ENCODE peak calls at places on chromosomes 13 and 19, in nine cellular contexts. One of them, this sample, is unnamed.

GRCh38 chr13:43805071-43805468 is 18.3 kb upstream of the ENOX1 start:
- DNase-seq in testis: no peak
- DNase-seq in IMR-90: peak
- DNase-seq in AG04450: peak
- DNase-seq in PC-9: peak
- DNase-seq in SK-N-SH: peak
- DNase-seq in transverse colon: no peak
- DNase-seq in cardiac muscle cell: peak
- DNase-seq in heart right ventricle: no peak
- DNase-seq in this sample: peak

GRCh38 chr13:101049166-101049850 is 367.0 kb downstream of the NALCN start:
- DNase-seq in testis: no peak
- DNase-seq in IMR-90: no peak
- DNase-seq in AG04450: no peak
- DNase-seq in PC-9: no peak
- DNase-seq in SK-N-SH: no peak
- DNase-seq in transverse colon: no peak
- DNase-seq in cardiac muscle cell: no peak
- DNase-seq in heart right ventricle: no peak
- DNase-seq in this sample: peak

GRCh38 chr19:15398501-15399233 is 19.1 kb upstream of the AKAP8 start:
- DNase-seq in testis: no peak
- DNase-seq in IMR-90: no peak
- DNase-seq in AG04450: no peak
- DNase-seq in PC-9: no peak
- DNase-seq in SK-N-SH: peak
- DNase-seq in transverse colon: no peak
- DNase-seq in cardiac muscle cell: no peak
- DNase-seq in heart right ventricle: no peak
- DNase-seq in this sample: no peak

GRCh38 chr19:53586277-53586691 is 45.5 kb upstream of the DPRX start:
- DNase-seq in testis: no peak
- DNase-seq in IMR-90: no peak
- DNase-seq in AG04450: no peak
- DNase-seq in PC-9: no peak
- DNase-seq in SK-N-SH: no peak
- DNase-seq in transverse colon: no peak
- DNase-seq in cardiac muscle cell: no peak
- DNase-seq in heart right ventricle: no peak
- DNase-seq in this sample: no peak

GRCh38 chr19:35767288-35768081 is 7.9 kb upstream of the ARHGAP33 start:
- DNase-seq in testis: peak
- DNase-seq in IMR-90: no peak
- DNase-seq in AG04450: no peak
- DNase-seq in PC-9: no peak
- DNase-seq in SK-N-SH: peak
- DNase-seq in transverse colon: no peak
- DNase-seq in cardiac muscle cell: no peak
- DNase-seq in heart right ventricle: no peak
- DNase-seq in this sample: no peak

GRCh38 chr13:61954092-61954491 is 538.4 kb upstream of the PCDH20 start:
- DNase-seq in testis: no peak
- DNase-seq in IMR-90: peak
- DNase-seq in AG04450: no peak
- DNase-seq in PC-9: no peak
- DNase-seq in SK-N-SH: peak
- DNase-seq in transverse colon: no peak
- DNase-seq in cardiac muscle cell: peak
- DNase-seq in heart right ventricle: no peak
- DNase-seq in this sample: no peak

GRCh38 chr13:75959861-75960481 is 323.8 kb downstream of the LMO7 start:
- DNase-seq in testis: no peak
- DNase-seq in IMR-90: no peak
- DNase-seq in AG04450: no peak
- DNase-seq in PC-9: no peak
- DNase-seq in SK-N-SH: no peak
- DNase-seq in transverse colon: no peak
- DNase-seq in cardiac muscle cell: no peak
- DNase-seq in heart right ventricle: no peak
- DNase-seq in this sample: no peak

GRCh38 chr19:33404506-33404905 is 31.0 kb downstream of the CEBPG start:
- DNase-seq in testis: no peak
- DNase-seq in IMR-90: no peak
- DNase-seq in AG04450: no peak
- DNase-seq in PC-9: no peak
- DNase-seq in SK-N-SH: no peak
- DNase-seq in transverse colon: peak
- DNase-seq in cardiac muscle cell: no peak
- DNase-seq in heart right ventricle: no peak
- DNase-seq in this sample: no peak

GRCh38 chr13:37473035-37473434 is 125.5 kb downstream of the POSTN start:
- DNase-seq in testis: no peak
- DNase-seq in IMR-90: no peak
- DNase-seq in AG04450: no peak
- DNase-seq in PC-9: no peak
- DNase-seq in SK-N-SH: peak
- DNase-seq in transverse colon: no peak
- DNase-seq in cardiac muscle cell: no peak
- DNase-seq in heart right ventricle: no peak
- DNase-seq in this sample: no peak

GRCh38 chr13:44652223-44652622 is 76.1 kb upstream of the TSC22D1 start:
- DNase-seq in testis: no peak
- DNase-seq in IMR-90: no peak
- DNase-seq in AG04450: no peak
- DNase-seq in PC-9: no peak
- DNase-seq in SK-N-SH: no peak
- DNase-seq in transverse colon: no peak
- DNase-seq in cardiac muscle cell: no peak
- DNase-seq in heart right ventricle: no peak
- DNase-seq in this sample: no peak

GRCh38 chr19:43610493-43610892 is 1.4 kb upstream of the SRRM5 start:
- DNase-seq in testis: no peak
- DNase-seq in IMR-90: peak
- DNase-seq in AG04450: no peak
- DNase-seq in PC-9: no peak
- DNase-seq in SK-N-SH: no peak
- DNase-seq in transverse colon: no peak
- DNase-seq in cardiac muscle cell: no peak
- DNase-seq in heart right ventricle: no peak
- DNase-seq in this sample: no peak

GRCh38 chr13:39313721-39314120 is 275.5 kb downstream of the NHLRC3 start:
- DNase-seq in testis: no peak
- DNase-seq in IMR-90: no peak
- DNase-seq in AG04450: no peak
- DNase-seq in PC-9: no peak
- DNase-seq in SK-N-SH: no peak
- DNase-seq in transverse colon: no peak
- DNase-seq in cardiac muscle cell: no peak
- DNase-seq in heart right ventricle: no peak
- DNase-seq in this sample: peak

GRCh38 chr13:67128148-67128547 is 102.0 kb downstream of the PCDH9 start:
- DNase-seq in testis: no peak
- DNase-seq in IMR-90: no peak
- DNase-seq in AG04450: no peak
- DNase-seq in PC-9: no peak
- DNase-seq in SK-N-SH: no peak
- DNase-seq in transverse colon: no peak
- DNase-seq in cardiac muscle cell: no peak
- DNase-seq in heart right ventricle: no peak
- DNase-seq in this sample: no peak

GRCh38 chr19:35253316-35254286 is 4.8 kb downstream of the LSR start:
- DNase-seq in testis: no peak
- DNase-seq in IMR-90: no peak
- DNase-seq in AG04450: no peak
- DNase-seq in PC-9: no peak
- DNase-seq in SK-N-SH: no peak
- DNase-seq in transverse colon: no peak
- DNase-seq in cardiac muscle cell: no peak
- DNase-seq in heart right ventricle: no peak
- DNase-seq in this sample: no peak

GRCh38 chr13:21458816-21459701 is at the start of gene ZDHHC20:
- DNase-seq in testis: peak
- DNase-seq in IMR-90: peak
- DNase-seq in AG04450: peak
- DNase-seq in PC-9: peak
- DNase-seq in SK-N-SH: peak
- DNase-seq in transverse colon: peak
- DNase-seq in cardiac muscle cell: peak
- DNase-seq in heart right ventricle: peak
- DNase-seq in this sample: peak

GRCh38 chr13:39765801-39766463 is 110.5 kb downstream of the COG6 start:
- DNase-seq in testis: peak
- DNase-seq in IMR-90: no peak
- DNase-seq in AG04450: no peak
- DNase-seq in PC-9: peak
- DNase-seq in SK-N-SH: peak
- DNase-seq in transverse colon: peak
- DNase-seq in cardiac muscle cell: peak
- DNase-seq in heart right ventricle: peak
- DNase-seq in this sample: no peak

DNA sequence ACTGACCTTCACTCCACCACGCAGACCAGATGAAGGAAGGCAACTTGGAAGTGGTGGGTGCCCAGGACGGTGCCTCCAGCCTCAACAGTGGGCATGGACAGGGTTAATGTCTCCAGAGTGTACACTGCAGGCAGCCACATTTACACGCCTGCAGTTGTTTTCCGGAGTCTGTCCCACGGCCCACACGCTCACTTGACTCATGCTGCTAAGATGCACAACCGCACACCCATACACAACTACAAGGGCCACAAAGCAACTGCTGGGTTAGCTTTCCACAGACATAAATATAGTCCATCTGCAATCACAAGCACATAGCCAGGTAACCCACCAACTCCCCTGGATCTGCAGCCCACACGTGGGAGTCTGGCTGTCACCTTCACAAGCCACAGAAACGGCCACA is 12.6 kb upstream of the AXL start:
- DNase-seq in testis: no peak
- DNase-seq in IMR-90: no peak
- DNase-seq in AG04450: no peak
- DNase-seq in PC-9: no peak
- DNase-seq in SK-N-SH: no peak
- DNase-seq in transverse colon: no peak
- DNase-seq in cardiac muscle cell: no peak
- DNase-seq in heart right ventricle: no peak
- DNase-seq in this sample: no peak
- H3K27ac ChIP-seq in testis: no peak
- H3K27ac ChIP-seq in IMR-90: no peak
- H3K27ac ChIP-seq in AG04450: no peak
- H3K27ac ChIP-seq in PC-9: no peak
- H3K27ac ChIP-seq in SK-N-SH: no peak
- H3K27ac ChIP-seq in transverse colon: no peak
- H3K27ac ChIP-seq in cardiac muscle cell: no peak
- H3K27ac ChIP-seq in heart right ventricle: peak
- H3K27ac ChIP-seq in this sample: no peak

GRCh38 chr19:3617463-3617862 is 9.1 kb downstream of the CACTIN start:
- DNase-seq in testis: no peak
- DNase-seq in IMR-90: no peak
- DNase-seq in AG04450: no peak
- DNase-seq in PC-9: no peak
- DNase-seq in SK-N-SH: no peak
- DNase-seq in transverse colon: peak
- DNase-seq in cardiac muscle cell: no peak
- DNase-seq in heart right ventricle: no peak
- DNase-seq in this sample: no peak

GRCh38 chr19:3619631-3620012 is 7.0 kb downstream of the CACTIN start:
- DNase-seq in testis: no peak
- DNase-seq in IMR-90: no peak
- DNase-seq in AG04450: no peak
- DNase-seq in PC-9: no peak
- DNase-seq in SK-N-SH: no peak
- DNase-seq in transverse colon: no peak
- DNase-seq in cardiac muscle cell: no peak
- DNase-seq in heart right ventricle: no peak
- DNase-seq in this sample: no peak

GRCh38 chr19:3618144-3618810 is 8.3 kb downstream of the CACTIN start:
- DNase-seq in testis: peak
- DNase-seq in IMR-90: peak
- DNase-seq in AG04450: peak
- DNase-seq in PC-9: peak
- DNase-seq in SK-N-SH: peak
- DNase-seq in transverse colon: peak
- DNase-seq in cardiac muscle cell: peak
- DNase-seq in heart right ventricle: peak
- DNase-seq in this sample: no peak

GRCh38 chr19:3620145-3620816 is 6.3 kb downstream of the CACTIN start:
- DNase-seq in testis: no peak
- DNase-seq in IMR-90: no peak
- DNase-seq in AG04450: no peak
- DNase-seq in PC-9: no peak
- DNase-seq in SK-N-SH: no peak
- DNase-seq in transverse colon: no peak
- DNase-seq in cardiac muscle cell: no peak
- DNase-seq in heart right ventricle: no peak
- DNase-seq in this sample: no peak

GRCh38 chr19:3618811-3619630 is 7.6 kb downstream of the CACTIN start:
- DNase-seq in testis: no peak
- DNase-seq in IMR-90: no peak
- DNase-seq in AG04450: no peak
- DNase-seq in PC-9: no peak
- DNase-seq in SK-N-SH: no peak
- DNase-seq in transverse colon: no peak
- DNase-seq in cardiac muscle cell: no peak
- DNase-seq in heart right ventricle: no peak
- DNase-seq in this sample: no peak
- TF ChIP-seq CTCF in testis: no peak
- TF ChIP-seq CTCF in IMR-90: no peak
- TF ChIP-seq CTCF in AG04450: peak
- TF ChIP-seq CTCF in PC-9: peak
- TF ChIP-seq CTCF in SK-N-SH: no peak
- TF ChIP-seq CTCF in transverse colon: peak
- TF ChIP-seq CTCF in cardiac muscle cell: no peak
- TF ChIP-seq CTCF in heart right ventricle: no peak
- TF ChIP-seq CTCF in this sample: no peak

GRCh38 chr19:13881231-13881691 is 4.3 kb downstream of the NANOS3 start:
- DNase-seq in testis: no peak
- DNase-seq in IMR-90: peak
- DNase-seq in AG04450: no peak
- DNase-seq in PC-9: peak
- DNase-seq in SK-N-SH: peak
- DNase-seq in transverse colon: no peak
- DNase-seq in cardiac muscle cell: peak
- DNase-seq in heart right ventricle: no peak
- DNase-seq in this sample: no peak
- H3K27ac ChIP-seq in testis: peak
- H3K27ac ChIP-seq in IMR-90: no peak
- H3K27ac ChIP-seq in AG04450: peak
- H3K27ac ChIP-seq in PC-9: no peak
- H3K27ac ChIP-seq in SK-N-SH: no peak
- H3K27ac ChIP-seq in transverse colon: peak
- H3K27ac ChIP-seq in cardiac muscle cell: peak
- H3K27ac ChIP-seq in heart right ventricle: peak
- H3K27ac ChIP-seq in this sample: no peak

DNA sequence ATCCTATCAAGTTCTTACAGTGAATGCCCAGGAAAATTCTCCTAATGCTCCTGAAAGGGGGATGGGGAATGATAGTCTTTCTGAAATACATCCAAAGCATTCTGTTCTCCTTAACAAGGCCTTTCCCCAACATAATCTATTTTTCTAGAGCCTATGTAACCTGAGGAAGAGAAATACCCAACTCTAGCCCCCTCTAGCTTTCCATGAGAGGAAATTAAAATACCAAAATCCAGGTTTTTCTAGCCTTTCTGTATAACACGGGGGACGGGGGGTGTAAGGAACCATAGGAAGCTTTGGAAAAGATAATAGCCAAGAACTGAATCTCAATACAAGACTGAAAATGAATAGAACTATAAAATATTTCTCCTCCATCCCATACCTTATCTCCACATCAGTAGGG is 815.9 kb downstream of the SLITRK6 start:
- DNase-seq in testis: no peak
- DNase-seq in IMR-90: no peak
- DNase-seq in AG04450: no peak
- DNase-seq in PC-9: no peak
- DNase-seq in SK-N-SH: no peak
- DNase-seq in transverse colon: no peak
- DNase-seq in cardiac muscle cell: no peak
- DNase-seq in heart right ventricle: no peak
- DNase-seq in this sample: no peak
- TF ChIP-seq CTCF in testis: no peak
- TF ChIP-seq CTCF in IMR-90: no peak
- TF ChIP-seq CTCF in AG04450: no peak
- TF ChIP-seq CTCF in PC-9: no peak
- TF ChIP-seq CTCF in SK-N-SH: no peak
- TF ChIP-seq CTCF in transverse colon: no peak
- TF ChIP-seq CTCF in cardiac muscle cell: no peak
- TF ChIP-seq CTCF in heart right ventricle: no peak
- TF ChIP-seq CTCF in this sample: no peak

This sample was measured in foreskin keratinocyte.